ENCODE peak calls at places on chromosomes 11 and 22, in five cellular contexts. R, Q, Z, N and T are unnamed samples.

GRCh38 chr11:69301491-69302401 is 7.8 kb downstream of the MYEOV start:
- DNase-seq in Z (peak; percentile 95), R (no peak), N (peak; percentile 79), Q (peak; percentile 63), T (no peak)

GRCh38 chr11:45896392-45897068 is 10.5 kb downstream of the FREY1 start:
- DNase-seq in Z (no peak), N (no peak), R (no peak), Q (peak; percentile 73), T (no peak)

GRCh38 chr11:12280199-12280837 is 97.1 kb upstream of the PARVA start:
- DNase-seq in Q (no peak), N (no peak), Z (no peak), R (no peak), T (no peak)

GRCh38 chr11:57890521-57890920 is 128.9 kb downstream of the CTNND1 start:
- DNase-seq in R (no peak), Q (no peak), Z (no peak), N (no peak), T (no peak)

GRCh38 chr11:43327987-43328386 is 16.2 kb downstream of the API5 start:
- DNase-seq in Z (no peak), N (no peak), Q (no peak), R (no peak), T (no peak)

GRCh38 chr11:88179141-88179540 is 3.9 kb upstream of the RAB38 start:
- DNase-seq in N (no peak), R (no peak), Z (no peak), Q (no peak), T (no peak)

GRCh38 chr11:8382436-8383053 is 118.9 kb upstream of the LMO1 start:
- DNase-seq in R (no peak), N (no peak), Q (no peak), Z (no peak), T (no peak)

GRCh38 chr11:59611570-59612565 is 3.7 kb downstream of the OSBP start:
- DNase-seq in N (no peak), R (no peak), Q (no peak), Z (no peak), T (no peak)

GRCh38 chr11:122808494-122808893 is 29.8 kb upstream of the CRTAM start:
- DNase-seq in Q (no peak), N (no peak), Z (no peak), R (no peak), T (no peak)

GRCh38 chr22:37905534-37906363 is at the start of gene MICALL1:
- DNase-seq in Z (no peak), Q (peak; percentile 95), N (peak; percentile 64), R (peak; percentile 87), T (no peak)

GRCh38 chr11:134509381-134510068 is 97.5 kb upstream of the B3GAT1 start:
- DNase-seq in Q (no peak), N (peak; percentile 46), R (no peak), Z (no peak), T (no peak)

GRCh38 chr11:95991101-95991500 is 67.2 kb upstream of the MTMR2 start:
- DNase-seq in R (no peak), Q (no peak), N (no peak), Z (no peak), T (no peak)

GRCh38 chr11:118572075-118572913 is at the start of gene ARCN1:
- DNase-seq in N (peak; percentile 74), R (peak; percentile 92), Z (peak; percentile 41), Q (peak; percentile 92), T (no peak)

GRCh38 chr11:88337342-88338222 is at the start of gene CTSC:
- DNase-seq in Z (peak; percentile 53), Q (peak; percentile 88), R (peak; percentile 96), N (peak; percentile 81), T (no peak)

GRCh38 chr11:92753161-92753560 is 216.3 kb upstream of the MTNR1B start:
- DNase-seq in R (no peak), N (no peak), Z (no peak), Q (no peak), T (no peak)

GRCh38 chr11:74085542-74085892 is 76.6 kb upstream of the UCP3 start:
- DNase-seq in N (no peak), R (no peak), Z (no peak), Q (no peak), T (no peak)

GRCh38 chr11:60305906-60306619 is 21.0 kb upstream of the MS4A6E start:
- DNase-seq in Z (peak; percentile 10), R (no peak), N (no peak), Q (no peak), T (no peak)

GRCh38 chr22:46309526-46310085 is 12.9 kb downstream of the GTSE1 start:
- DNase-seq in Z (no peak), Q (no peak), R (no peak), N (no peak), T (no peak)

GRCh38 chr11:88293931-88294330 is 43.6 kb downstream of the CTSC start:
- DNase-seq in N (no peak), Z (no peak), Q (no peak), R (no peak), T (no peak)

GRCh38 chr22:26642465-26643367 is 14.7 kb upstream of the MIAT start:
- DNase-seq in N (no peak), Z (no peak), R (no peak), Q (no peak), T (no peak)

GRCh38 chr11:2272946-2273280 is 2.5 kb upstream of the ASCL2 start:
- DNase-seq in N (no peak), Z (no peak), Q (no peak), R (no peak), T (no peak)

GRCh38 chr11:110086892-110087309 is 6.3 kb upstream of the ZC3H12C start:
- DNase-seq in Z (no peak), R (no peak), N (no peak), Q (no peak), T (no peak)

GRCh38 chr11:85961930-85962363 is 106.8 kb downstream of the CCDC83 start:
- DNase-seq in Z (no peak), N (no peak), Q (no peak), R (no peak), T (no peak)

GRCh38 chr11:111631666-111632039 is 29.4 kb downstream of the SIK2 start:
- DNase-seq in Z (no peak), R (no peak), N (no peak), Q (no peak), T (no peak)

GRCh38 chr11:116994195-116994594 is 104.0 kb downstream of the SIK3 start:
- DNase-seq in N (no peak), Z (no peak), Q (no peak), R (no peak), T (no peak)

GRCh38 chr11:119470316-119471266 is 47.6 kb upstream of the THY1 start:
- DNase-seq in R (no peak), Q (no peak), Z (no peak), N (no peak), T (no peak)

GRCh38 chr22:26168199-26168915 is 905 bp upstream of the SEZ6L start:
- DNase-seq in Z (no peak), N (no peak), R (no peak), Q (peak; percentile 57), T (no peak)

GRCh38 chr11:76232026-76232665 is 25.8 kb upstream of the WNT11 start:
- DNase-seq in N (no peak), R (no peak), Q (no peak), Z (no peak), T (no peak)

GRCh38 chr22:39369186-39369585 is 19.4 kb downstream of the SYNGR1 start:
- DNase-seq in Z (no peak), N (no peak), R (no peak), Q (no peak), T (no peak)

GRCh38 chr11:78860720-78861422 is 286.2 kb upstream of the NARS2 start:
- DNase-seq in N (no peak), Z (no peak), R (no peak), Q (peak; percentile 51), T (no peak)

GRCh38 chr11:44332665-44333064 is 22.7 kb upstream of the ALX4 start:
- DNase-seq in Q (no peak), Z (no peak), N (no peak), R (no peak), T (peak; percentile 60)

GRCh38 chr11:44334356-44335004 is 24.5 kb upstream of the ALX4 start:
- DNase-seq in R (no peak), Q (no peak), Z (no peak), N (no peak), T (no peak)

GRCh38 chr11:44333271-44334218 is 23.6 kb upstream of the ALX4 start:
- DNase-seq in Q (no peak), N (no peak), Z (peak; percentile 8), R (no peak), T (no peak)

GRCh38 chr11:44338031-44338430 is 28.1 kb upstream of the ALX4 start:
- DNase-seq in Z (no peak), Q (no peak), R (no peak), N (no peak), T (no peak)

GRCh38 chr11:44335052-44335894 is 25.3 kb upstream of the ALX4 start:
- DNase-seq in Q (no peak), R (no peak), Z (no peak), N (no peak), T (no peak)
- TF ChIP-seq POLR2AphosphoS5 in Q (no peak), R (no peak), Z (no peak), N (no peak), T (no peak)

GRCh38 chr22:48923165-48923875 is 904.4 kb downstream of the BRD1 start:
- DNase-seq in Q (no peak), Z (no peak), R (peak; percentile 53), N (no peak), T (no peak)
- H3K9me3 ChIP-seq in Q (no peaks in the 10 kb centered on the region), Z (no peaks in the 10 kb centered on the region), R (no peaks in the 10 kb centered on the region), N (no peaks in the 10 kb centered on the region), T (no peaks in the 10 kb centered on the region)

DNA sequence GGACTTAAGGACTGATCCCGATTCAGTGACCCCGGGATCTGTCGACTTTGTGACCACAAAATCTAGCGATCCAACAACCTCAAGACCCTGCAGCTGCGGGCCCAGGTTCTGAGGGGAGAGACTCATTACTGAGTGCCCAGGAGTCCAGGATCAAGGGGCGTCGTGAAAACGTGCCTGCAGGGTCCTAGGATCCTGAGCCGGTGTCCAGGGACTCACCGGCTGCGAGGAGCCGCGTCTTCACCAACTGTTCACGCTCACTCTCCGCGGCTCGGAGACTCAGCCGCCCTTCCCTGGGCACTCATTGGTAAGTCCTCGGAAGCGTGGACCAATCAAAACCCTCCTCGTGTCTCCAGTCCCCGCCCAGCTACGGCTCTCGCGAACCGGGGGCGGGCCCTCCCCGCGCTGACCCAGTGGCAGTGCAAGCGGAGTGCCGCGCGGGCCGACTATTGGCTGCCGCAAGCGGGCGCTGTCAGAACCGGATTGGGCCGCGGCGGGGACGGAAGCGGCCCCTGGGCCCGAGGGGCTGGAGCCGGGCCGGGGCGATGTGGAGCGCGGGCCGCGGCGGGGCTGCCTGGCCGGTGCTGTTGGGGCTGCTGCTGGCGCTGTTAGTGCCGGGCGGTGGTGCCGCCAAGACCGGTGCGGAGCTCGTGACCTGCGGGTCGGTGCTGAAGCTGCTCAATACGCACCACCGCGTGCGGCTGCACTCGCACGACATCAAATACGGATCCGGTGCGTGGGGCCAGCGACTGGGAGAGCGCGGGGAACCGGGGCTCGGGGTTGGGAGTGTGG is at the start of gene SDF2L1:
- DNase-seq in N (peak; percentile 98), Z (peak; percentile 96), Q (peak; percentile 98), R (peak; percentile 99), T (peak; percentile 81)
- TF ChIP-seq POLR2AphosphoS5 in N (no peak), Z (peak; percentile 72), Q (peak; percentile 34), R (peak; percentile 82), T (no peak)

DNA sequence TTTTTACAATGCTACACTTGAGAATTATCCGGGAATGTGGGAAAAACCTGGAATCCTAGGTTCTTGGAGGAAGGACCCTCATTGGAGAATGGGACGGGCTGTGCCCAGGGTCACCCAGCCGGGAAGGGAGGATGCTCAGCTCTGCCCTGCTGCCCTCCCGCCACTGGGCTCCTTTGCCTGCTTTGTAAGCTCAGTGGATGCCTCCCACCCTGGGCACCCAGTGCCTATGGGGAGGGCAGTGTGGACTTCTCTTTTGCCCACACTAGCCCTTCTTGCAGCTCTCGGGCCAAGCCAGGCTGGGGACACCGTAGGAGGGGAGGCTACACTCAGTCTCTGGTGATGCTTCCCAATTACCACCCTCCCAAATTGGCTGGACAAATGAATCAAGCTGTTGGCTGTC is 316.8 kb downstream of the CTTN start:
- DNase-seq in Z (no peak), N (no peak), R (no peak), Q (no peak), T (no peak)
- H3K9me3 ChIP-seq in Z (no peaks in the 10 kb centered on the region), N (no peaks in the 10 kb centered on the region), R (no peaks in the 10 kb centered on the region), Q (no peaks in the 10 kb centered on the region), T (no peaks in the 10 kb centered on the region)